ENCODE peak calls at places on chromosomes 3 and 15, in six cellular contexts. H is OCI-M1; U is foreskin fibroblast; T is stimulated activated CD4-positive, alpha-beta T cell treated with anti-CD3 and anti-CD28 coated beads, Interleukin-12 subunit alpha, Interleukin-12 subunit beta, amount 100 ng/mL, for 4 hours; V is activated CD4-positive, alpha-beta T cell treated with anti-CD3 and anti-CD28 coated beads, Interleukin-2, amount 50 U/mL, for 1 hour; Z is COLO829. R is an unnamed sample.

GRCh38 chr3:188904670-188905069 is 267.1 kb upstream of the TPRG1 start:
- DNase-seq in U (no peak), V (no peak), Z (no peak), H (no peak), T (no peak), R (no peak)

GRCh38 chr3:184593201-184593922 is 31.8 kb downstream of the EPHB3 start:
- DNase-seq in U (no peak), V (no peak), Z (no peak), T (no peak), H (no peak), R (no peak)

GRCh38 chr3:143885803-143886427 is 37.6 kb upstream of the SLC9A9 start:
- DNase-seq in H (peak; percentile 58), U (peak; percentile 26), T (no peak), V (peak; percentile 2), Z (peak; percentile 40), R (peak; percentile 18)

GRCh38 chr3:87575538-87575937 is 299.2 kb upstream of the POU1F1 start:
- DNase-seq in U (no peak), Z (no peak), H (no peak), V (no peak), T (no peak), R (no peak)

GRCh38 chr3:14340960-14341708 is 61.3 kb upstream of the SLC6A6 start:
- DNase-seq in U (no peak), V (no peak), Z (no peak), T (no peak), H (no peak), R (no peak)

GRCh38 chr3:157542711-157543485 is 39.7 kb upstream of the VEPH1 start:
- DNase-seq in U (peak; percentile 72), T (no peak), Z (no peak), H (no peak), V (no peak), R (no peak)

GRCh38 chr15:98896002-98896721 is 111.4 kb downstream of the PGPEP1L start:
- DNase-seq in U (no peak), V (no peak), Z (peak; percentile 90), T (no peak), H (no peak), R (no peak)

GRCh38 chr3:48885753-48886152 is 12.9 kb downstream of the SLC25A20 start:
- DNase-seq in H (no peak), V (no peak), Z (no peak), U (no peak), T (no peak), R (no peak)

GRCh38 chr3:115239717-115240116 is 92.6 kb upstream of the ZBTB20 start:
- DNase-seq in Z (peak; percentile 96), H (peak; percentile 22), T (no peak), U (peak; percentile 98), V (no peak), R (peak; percentile 87)

GRCh38 chr3:69699183-69699582 is 40.1 kb upstream of the MITF start:
- DNase-seq in V (no peak), H (no peak), Z (no peak), T (no peak), U (no peak), R (no peak)

GRCh38 chr15:77031376-77032050 is 36.6 kb downstream of the PSTPIP1 start:
- DNase-seq in V (no peak), T (no peak), U (no peak), Z (no peak), H (peak; percentile 49), R (no peak)

GRCh38 chr3:11390411-11391171 is 118.4 kb downstream of the ATG7 start:
- DNase-seq in Z (no peak), U (no peak), V (no peak), H (peak; percentile 18), T (no peak), R (no peak)

GRCh38 chr15:31955734-31956133 is 74.6 kb upstream of the CHRNA7 start:
- DNase-seq in T (no peak), Z (no peak), V (no peak), H (no peak), U (no peak), R (no peak)

GRCh38 chr3:120855665-120856437 is 52.2 kb upstream of the STXBP5L start:
- DNase-seq in V (no peak), T (no peak), H (no peak), Z (peak; percentile 12), U (no peak), R (no peak)

GRCh38 chr3:51777985-51778384 is 1.1 kb downstream of the IQCF6 start:
- DNase-seq in H (no peak), V (no peak), T (no peak), U (no peak), Z (no peak), R (peak; percentile 9)

GRCh38 chr15:42273900-42274692 is 863 bp upstream of the TMEM87A start:
- DNase-seq in V (peak; percentile 61), T (peak; percentile 56), Z (peak; percentile 10), U (peak; percentile 72), H (peak; percentile 83), R (peak; percentile 61)

GRCh38 chr15:34014556-34014955 is 24.4 kb downstream of the AVEN start:
- DNase-seq in U (no peak), Z (no peak), V (no peak), H (no peak), T (no peak), R (no peak)

GRCh38 chr3:127740136-127740915 is 67.6 kb downstream of the ABTB1 start:
- DNase-seq in Z (no peak), U (no peak), V (no peak), T (no peak), H (no peak), R (no peak)